ENCODE peak calls at places on chromosomes 16 and 17, in nine cellular contexts. N is NCI-H1417; U is mucosa of descending colon; C is T-helper 9 cell; R is DMS153; S is B cell; A is stimulated activated CD8-positive, alpha-beta memory T cell treated with anti-CD3 and anti-CD28 coated beads, Interleukin-2, amount 100 ng/mL, for 48 hours; Q is sigmoid colon; E is RCC 7860. I is an unnamed sample.

GRCh38 chr17:77782611-77783010 is 175.9 kb upstream of the TNRC6C start:
- DNase-seq in U (no peak), C (no peak), N (no peak), E (no peak), R (no peak), Q (no peak), A (no peak), S (no peak), I (no peak)

GRCh38 chr16:57472665-57473060 is 10.2 kb downstream of the POLR2C start:
- DNase-seq in S (no peak), U (no peak), N (peak; percentile 55), E (no peak), Q (no peak), C (no peak), A (no peak), R (no peak), I (peak; percentile 62)

GRCh38 chr17:81025756-81026155 is 9.2 kb upstream of the BAIAP2 start:
- DNase-seq in U (peak; percentile 29), R (no peak), A (no peak), S (peak; percentile 14), C (no peak), Q (peak; percentile 74), E (no peak), N (no peak), I (peak; percentile 68)

GRCh38 chr17:17536702-17537101 is 40.5 kb upstream of the RASD1 start:
- DNase-seq in E (no peak), N (no peak), R (no peak), S (no peak), U (no peak), C (no peak), A (no peak), Q (no peak), I (no peak)

GRCh38 chr16:53893731-53894435 is 189.9 kb downstream of the FTO start:
- DNase-seq in C (no peak), U (peak; percentile 39), S (no peak), E (peak; percentile 38), R (no peak), A (no peak), Q (no peak), N (peak; percentile 39), I (no peak)

GRCh38 chr17:39676198-39676819 is 8.1 kb downstream of the PNMT start:
- DNase-seq in C (peak; percentile 20), E (peak; percentile 29), Q (no peak), S (peak; percentile 66), N (peak; percentile 69), A (peak; percentile 22), U (peak; percentile 86), R (peak; percentile 75), I (peak; percentile 89)

GRCh38 chr17:3033248-3033640 is 30.2 kb downstream of the OR1D5 start:
- DNase-seq in U (no peak), C (no peak), R (no peak), S (no peak), Q (no peak), E (no peak), N (no peak), A (no peak), I (peak; percentile 58)

GRCh38 chr17:6755281-6755680 is 565 bp upstream of the XAF1 start:
- DNase-seq in N (no peak), A (no peak), R (no peak), U (no peak), Q (peak; percentile 76), S (no peak), E (no peak), C (no peak), I (no peak)

GRCh38 chr17:46020023-46020735 is 21.1 kb downstream of the STH start:
- DNase-seq in U (no peak), S (peak; percentile 70), A (peak; percentile 12), R (no peak), E (no peak), N (no peak), C (peak; percentile 47), Q (peak; percentile 50), I (peak; percentile 91)

I was measured in spleen.